ENCODE peak calls at places on chromosomes 5 and 9, in five cellular contexts. One of them, this sample, is unnamed.

GRCh38 chr9:87850405-87850804 is 32.3 kb upstream of the SPATA31E1 start:
- DNase-seq in coronary artery: no peak
- DNase-seq in Calu3: no peak
- DNase-seq in heart left ventricle: no peak
- DNase-seq in CD8-positive, alpha-beta T cell: no peak
- DNase-seq in this sample: peak; percentile 75

GRCh38 chr5:132481243-132482211 is 9.0 kb downstream of the IRF1 start:
- DNase-seq in Calu3: no peak
- DNase-seq in CD8-positive, alpha-beta T cell: no peak
- DNase-seq in heart left ventricle: no peak
- DNase-seq in coronary artery: no peak
- DNase-seq in this sample: no peak

GRCh38 chr5:169064093-169064492 is 236.8 kb downstream of the SLIT3 start:
- DNase-seq in heart left ventricle: no peak
- DNase-seq in coronary artery: no peak
- DNase-seq in Calu3: no peak
- DNase-seq in CD8-positive, alpha-beta T cell: no peak
- DNase-seq in this sample: no peak

GRCh38 chr9:125396799-125397198 is 135.2 kb downstream of the GAPVD1 start:
- DNase-seq in Calu3: no peak
- DNase-seq in coronary artery: no peak
- DNase-seq in heart left ventricle: no peak
- DNase-seq in CD8-positive, alpha-beta T cell: no peak
- DNase-seq in this sample: no peak

GRCh38 chr9:32251539-32251938 is 132.9 kb upstream of the ACO1 start:
- DNase-seq in heart left ventricle: no peak
- DNase-seq in Calu3: peak; percentile 62
- DNase-seq in coronary artery: no peak
- DNase-seq in CD8-positive, alpha-beta T cell: peak; percentile 49
- DNase-seq in this sample: peak; percentile 44

GRCh38 chr5:139636207-139636792 is 11.8 kb upstream of the CXXC5 start:
- DNase-seq in heart left ventricle: no peak
- DNase-seq in Calu3: no peak
- DNase-seq in CD8-positive, alpha-beta T cell: peak; percentile 76
- DNase-seq in coronary artery: peak; percentile 73
- DNase-seq in this sample: no peak

GRCh38 chr5:135395451-135395850 is 3.6 kb downstream of the MACROH2A1 start:
- DNase-seq in heart left ventricle: no peak
- DNase-seq in CD8-positive, alpha-beta T cell: no peak
- DNase-seq in coronary artery: no peak
- DNase-seq in Calu3: no peak
- DNase-seq in this sample: no peak

GRCh38 chr5:60339691-60340191 is 360.2 kb downstream of the DEPDC1B start:
- DNase-seq in coronary artery: peak; percentile 76
- DNase-seq in heart left ventricle: no peak
- DNase-seq in CD8-positive, alpha-beta T cell: no peak
- DNase-seq in Calu3: no peak
- DNase-seq in this sample: no peak

GRCh38 chr9:134607971-134608370 is 33.6 kb upstream of the COL5A1 start:
- DNase-seq in Calu3: no peak
- DNase-seq in heart left ventricle: no peak
- DNase-seq in CD8-positive, alpha-beta T cell: no peak
- DNase-seq in coronary artery: no peak
- DNase-seq in this sample: no peak

GRCh38 chr5:147448766-147449165 is 61.1 kb downstream of the DPYSL3 start:
- DNase-seq in Calu3: no peak
- DNase-seq in CD8-positive, alpha-beta T cell: no peak
- DNase-seq in heart left ventricle: no peak
- DNase-seq in coronary artery: no peak
- DNase-seq in this sample: peak; percentile 5

GRCh38 chr9:86705474-86705873 is 241.8 kb downstream of the GAS1 start:
- DNase-seq in coronary artery: no peak
- DNase-seq in CD8-positive, alpha-beta T cell: no peak
- DNase-seq in heart left ventricle: no peak
- DNase-seq in Calu3: no peak
- DNase-seq in this sample: no peak

GRCh38 chr9:133463234-133463863 is 3.6 kb downstream of the CACFD1 start:
- DNase-seq in CD8-positive, alpha-beta T cell: no peak
- DNase-seq in Calu3: peak; percentile 23
- DNase-seq in coronary artery: no peak
- DNase-seq in heart left ventricle: no peak
- DNase-seq in this sample: no peak

GRCh38 chr9:78320875-78321496 is 24.1 kb downstream of the PSAT1 start:
- DNase-seq in CD8-positive, alpha-beta T cell: no peak
- DNase-seq in Calu3: no peak
- DNase-seq in coronary artery: no peak
- DNase-seq in heart left ventricle: no peak
- DNase-seq in this sample: no peak

GRCh38 chr9:18122156-18122555 is 351.8 kb upstream of the ADAMTSL1 start:
- DNase-seq in coronary artery: no peak
- DNase-seq in Calu3: no peak
- DNase-seq in heart left ventricle: no peak
- DNase-seq in CD8-positive, alpha-beta T cell: no peak
- DNase-seq in this sample: no peak

GRCh38 chr5:119255571-119256356 is 100.1 kb upstream of the TNFAIP8 start:
- DNase-seq in Calu3: no peak
- DNase-seq in coronary artery: no peak
- DNase-seq in CD8-positive, alpha-beta T cell: no peak
- DNase-seq in heart left ventricle: no peak
- DNase-seq in this sample: no peak

GRCh38 chr5:52007230-52007858 is 624.1 kb downstream of the ISL1 start:
- DNase-seq in CD8-positive, alpha-beta T cell: no peak
- DNase-seq in coronary artery: no peak
- DNase-seq in Calu3: peak; percentile 54
- DNase-seq in heart left ventricle: no peak
- DNase-seq in this sample: peak; percentile 65

GRCh38 chr5:115815693-115816225 is 700 bp downstream of the CDO1 start:
- DNase-seq in Calu3: no peak
- DNase-seq in CD8-positive, alpha-beta T cell: no peak
- DNase-seq in coronary artery: no peak
- DNase-seq in heart left ventricle: no peak
- DNase-seq in this sample: no peak

GRCh38 chr9:75071530-75072122 is 16.3 kb downstream of the NMRK1 start:
- DNase-seq in Calu3: peak; percentile 12
- DNase-seq in heart left ventricle: no peak
- DNase-seq in CD8-positive, alpha-beta T cell: no peak
- DNase-seq in coronary artery: no peak
- DNase-seq in this sample: no peak

GRCh38 chr9:116589392-116590354 is 97.4 kb upstream of the TRIM32 start:
- DNase-seq in heart left ventricle: no peak
- DNase-seq in Calu3: no peak
- DNase-seq in coronary artery: no peak
- DNase-seq in CD8-positive, alpha-beta T cell: no peak
- DNase-seq in this sample: peak; percentile 84

DNA sequence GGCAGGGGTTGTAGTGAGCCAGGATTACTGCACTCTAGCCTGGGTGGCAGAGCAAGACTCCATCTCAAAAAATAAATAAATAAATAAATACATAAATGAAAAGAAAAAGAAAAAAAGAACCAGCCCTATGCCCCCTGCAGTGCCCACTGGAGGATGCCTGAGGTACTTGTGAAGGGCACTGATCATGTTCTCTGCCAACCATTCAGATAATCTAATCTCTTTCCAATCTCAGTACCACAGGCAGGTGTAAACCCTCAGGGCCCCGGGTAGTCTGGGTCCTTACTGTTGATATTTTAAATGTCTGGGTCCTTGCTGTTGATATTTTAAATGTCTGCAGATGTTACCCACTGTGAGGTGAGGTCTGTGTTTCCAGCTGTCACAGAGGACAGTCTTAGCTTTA is 321.8 kb upstream of the ADCY2 start:
- DNase-seq in Calu3: no peak
- DNase-seq in heart left ventricle: no peak
- DNase-seq in coronary artery: no peak
- DNase-seq in CD8-positive, alpha-beta T cell: no peak
- DNase-seq in this sample: no peak
- TF ChIP-seq CTCF in Calu3: no peak
- TF ChIP-seq CTCF in heart left ventricle: no peak
- TF ChIP-seq CTCF in coronary artery: no peak
- TF ChIP-seq CTCF in CD8-positive, alpha-beta T cell: no peak
- TF ChIP-seq CTCF in this sample: no peak

DNA sequence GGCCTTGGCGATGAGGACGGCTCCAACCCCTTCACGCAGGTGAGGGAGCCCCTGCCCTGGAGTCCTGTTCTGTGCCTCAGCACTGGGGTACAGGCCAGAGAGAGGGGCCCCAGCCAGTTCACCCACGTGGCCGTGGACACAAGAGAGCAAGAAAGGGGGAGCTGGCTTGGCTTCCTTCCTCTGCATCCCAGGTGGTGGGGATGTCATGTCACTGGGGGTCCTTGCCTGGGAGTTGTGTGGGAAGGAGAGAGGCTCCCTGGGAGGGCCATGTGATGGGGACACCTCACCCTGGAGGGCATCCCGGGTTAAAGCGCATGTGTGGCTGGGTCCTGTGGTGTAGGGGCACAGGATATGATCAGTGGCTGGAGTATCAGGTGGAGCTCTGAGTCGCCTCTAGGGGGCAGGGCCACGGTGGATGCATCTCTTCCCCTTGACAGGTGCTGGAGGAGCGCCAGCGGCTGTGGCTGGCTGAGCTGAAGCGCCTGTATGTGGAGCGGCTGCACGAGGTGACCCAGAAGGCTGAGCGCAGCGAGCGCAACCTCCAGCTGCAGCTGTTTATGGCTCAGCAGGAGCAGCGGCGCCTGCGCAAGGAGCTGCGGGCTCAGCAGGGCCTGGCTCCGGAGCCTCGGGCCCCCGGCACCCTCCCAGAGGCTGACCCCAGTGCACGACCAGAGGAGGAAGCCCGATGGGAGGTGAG is 7.5 kb downstream of the N4BP3 start:
- DNase-seq in CD8-positive, alpha-beta T cell: peak; percentile 90
- DNase-seq in heart left ventricle: peak; percentile 91
- DNase-seq in Calu3: peak; percentile 58
- DNase-seq in coronary artery: no peak
- DNase-seq in this sample: peak; percentile 1
- TF ChIP-seq CTCF in CD8-positive, alpha-beta T cell: peak; percentile 73
- TF ChIP-seq CTCF in heart left ventricle: peak; percentile 63
- TF ChIP-seq CTCF in Calu3: peak; percentile 35
- TF ChIP-seq CTCF in coronary artery: no peak
- TF ChIP-seq CTCF in this sample: peak; percentile 66

DNA sequence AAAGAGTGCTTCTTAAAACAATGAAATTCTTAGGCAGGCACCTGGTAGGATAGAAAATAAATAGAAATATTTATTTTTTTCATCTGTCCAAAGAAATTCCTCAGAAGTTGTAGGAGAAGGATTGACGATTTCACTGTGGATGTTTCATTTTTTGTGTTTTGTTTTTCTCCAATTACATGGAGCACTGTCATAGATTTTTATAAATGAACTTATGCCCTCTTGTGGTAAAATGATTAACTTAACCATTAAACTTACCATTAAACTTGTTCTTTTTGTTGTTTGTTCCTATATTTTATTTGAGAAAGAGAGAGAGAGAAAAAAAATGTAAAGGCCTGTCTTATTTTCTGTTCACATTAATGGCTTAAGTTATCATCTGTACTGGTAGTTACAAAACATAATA is 339.2 kb downstream of the PRR16 start:
- DNase-seq in heart left ventricle: no peak
- DNase-seq in Calu3: no peak
- DNase-seq in CD8-positive, alpha-beta T cell: no peak
- DNase-seq in coronary artery: no peak
- DNase-seq in this sample: peak; percentile 35
- TF ChIP-seq CTCF in heart left ventricle: peak; percentile 51
- TF ChIP-seq CTCF in Calu3: no peak
- TF ChIP-seq CTCF in CD8-positive, alpha-beta T cell: no peak
- TF ChIP-seq CTCF in coronary artery: no peak
- TF ChIP-seq CTCF in this sample: peak; percentile 79

GRCh38 chr9:27198175-27198574 is 89.2 kb downstream of the TEK start:
- DNase-seq in heart left ventricle: no peak
- DNase-seq in CD8-positive, alpha-beta T cell: no peak
- DNase-seq in coronary artery: no peak
- DNase-seq in Calu3: peak; percentile 2
- DNase-seq in this sample: no peak
- TF ChIP-seq CTCF in heart left ventricle: no peak
- TF ChIP-seq CTCF in CD8-positive, alpha-beta T cell: no peak
- TF ChIP-seq CTCF in coronary artery: no peak
- TF ChIP-seq CTCF in Calu3: no peak
- TF ChIP-seq CTCF in this sample: no peak

GRCh38 chr5:55402199-55402598 is 94.4 kb downstream of the MTREX start:
- DNase-seq in Calu3: peak; percentile 21
- DNase-seq in CD8-positive, alpha-beta T cell: no peak
- DNase-seq in coronary artery: no peak
- DNase-seq in heart left ventricle: no peak
- DNase-seq in this sample: no peak
- TF ChIP-seq CTCF in Calu3: no peak
- TF ChIP-seq CTCF in CD8-positive, alpha-beta T cell: no peak
- TF ChIP-seq CTCF in coronary artery: no peak
- TF ChIP-seq CTCF in heart left ventricle: no peak
- TF ChIP-seq CTCF in this sample: peak; percentile 22

DNA sequence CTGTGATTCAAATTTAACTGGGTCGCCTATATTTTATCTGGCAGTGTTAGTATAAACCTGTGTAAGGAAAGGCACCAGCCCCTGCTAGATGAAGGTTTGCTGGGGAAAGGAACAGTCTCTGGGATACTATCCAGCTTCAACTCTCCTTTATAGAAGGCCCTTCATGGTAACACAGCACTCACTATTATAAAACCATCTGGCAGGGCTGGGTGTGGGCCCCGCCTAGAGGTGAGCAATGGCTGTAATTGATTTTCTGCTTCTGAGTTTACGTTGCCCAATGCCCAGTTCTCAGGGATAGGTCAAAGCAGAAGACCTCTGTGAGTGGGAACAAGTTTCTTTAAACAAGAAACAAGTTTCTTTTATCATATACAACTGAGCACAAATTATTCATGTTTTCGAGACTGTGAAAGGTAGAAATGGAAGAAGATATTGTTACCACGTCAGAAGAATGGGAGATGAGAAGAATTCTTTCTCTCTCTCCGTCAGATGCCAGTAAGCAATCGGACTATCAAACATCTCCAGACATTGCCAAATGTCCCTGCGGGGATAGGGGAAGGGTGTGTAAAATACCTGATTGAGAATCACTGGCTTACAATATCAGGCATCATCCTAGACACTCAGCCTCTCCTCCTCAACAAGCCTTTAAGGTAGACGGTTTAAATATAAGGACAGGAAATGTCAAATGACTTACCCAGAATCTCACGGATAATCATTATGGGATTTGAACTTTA is 205.8 kb downstream of the PDZD2 start:
- DNase-seq in coronary artery: no peak
- DNase-seq in Calu3: peak; percentile 47
- DNase-seq in heart left ventricle: no peak
- DNase-seq in CD8-positive, alpha-beta T cell: no peak
- DNase-seq in this sample: no peak
- TF ChIP-seq CTCF in coronary artery: no peak
- TF ChIP-seq CTCF in Calu3: peak; percentile 19
- TF ChIP-seq CTCF in heart left ventricle: no peak
- TF ChIP-seq CTCF in CD8-positive, alpha-beta T cell: no peak
- TF ChIP-seq CTCF in this sample: no peak

GRCh38 chr5:91219141-91219802 is 163.8 kb downstream of the ARRDC3 start:
- DNase-seq in CD8-positive, alpha-beta T cell: no peak
- DNase-seq in coronary artery: no peak
- DNase-seq in Calu3: peak; percentile 55
- DNase-seq in heart left ventricle: no peak
- DNase-seq in this sample: peak; percentile 37

GRCh38 chr5:91222482-91222881 is 160.6 kb downstream of the ARRDC3 start:
- DNase-seq in heart left ventricle: no peak
- DNase-seq in coronary artery: no peak
- DNase-seq in CD8-positive, alpha-beta T cell: no peak
- DNase-seq in Calu3: no peak
- DNase-seq in this sample: no peak

GRCh38 chr5:91217859-91218258 is 165.3 kb downstream of the ARRDC3 start:
- DNase-seq in heart left ventricle: no peak
- DNase-seq in CD8-positive, alpha-beta T cell: no peak
- DNase-seq in coronary artery: no peak
- DNase-seq in Calu3: no peak
- DNase-seq in this sample: no peak

GRCh38 chr5:91221917-91222316 is 161.2 kb downstream of the ARRDC3 start:
- DNase-seq in heart left ventricle: no peak
- DNase-seq in Calu3: no peak
- DNase-seq in CD8-positive, alpha-beta T cell: no peak
- DNase-seq in coronary artery: no peak
- DNase-seq in this sample: no peak

GRCh38 chr5:91219803-91220371 is 163.2 kb downstream of the ARRDC3 start:
- DNase-seq in coronary artery: no peak
- DNase-seq in heart left ventricle: no peak
- DNase-seq in Calu3: peak; percentile 56
- DNase-seq in CD8-positive, alpha-beta T cell: no peak
- DNase-seq in this sample: peak; percentile 19
- TF ChIP-seq CTCF in coronary artery: no peak
- TF ChIP-seq CTCF in heart left ventricle: peak; percentile 54
- TF ChIP-seq CTCF in Calu3: peak; percentile 32
- TF ChIP-seq CTCF in CD8-positive, alpha-beta T cell: no peak
- TF ChIP-seq CTCF in this sample: peak; percentile 74